ENCODE peak calls at places on chromosomes 16 and 17, in ten cellular contexts. One of them, this sample, is unnamed.
A peak's percentile ranks its signal among the peaks of the same experiment; 100 is the strongest.

GRCh38 chr16:87420401-87421368 is 28.5 kb downstream of the MAP1LC3B start:
- DNase-seq in HCT116: no peak
- DNase-seq in stimulated activated CD8-positive, alpha-beta memory T cell treated with anti-CD3 and anti-CD28 coated beads, Interleukin-4, amount 100 ng/mL, for 24 hours: no peak
- DNase-seq in GOT3: no peak
- DNase-seq in left ventricle myocardium superior: no peak
- DNase-seq in esophagus squamous epithelium: no peak
- DNase-seq in HTR-8/SVneo: no peak
- DNase-seq in CD4-positive, CD25-positive, alpha-beta regulatory T cell: no peak
- DNase-seq in Calu3: peak; percentile 41
- DNase-seq in MCF 10A: no peak
- DNase-seq in this sample: no peak

GRCh38 chr17:66625321-66625767 is 209.6 kb upstream of the CACNG5 start:
- DNase-seq in HCT116: peak; percentile 42
- DNase-seq in stimulated activated CD8-positive, alpha-beta memory T cell treated with anti-CD3 and anti-CD28 coated beads, Interleukin-4, amount 100 ng/mL, for 24 hours: no peak
- DNase-seq in GOT3: no peak
- DNase-seq in left ventricle myocardium superior: no peak
- DNase-seq in esophagus squamous epithelium: no peak
- DNase-seq in HTR-8/SVneo: peak; percentile 74
- DNase-seq in CD4-positive, CD25-positive, alpha-beta regulatory T cell: no peak
- DNase-seq in Calu3: no peak
- DNase-seq in MCF 10A: peak; percentile 33
- DNase-seq in this sample: no peak

GRCh38 chr16:1991588-1992474 is 2.1 kb downstream of the SYNGR3 start:
- DNase-seq in HCT116: peak; percentile 61
- DNase-seq in stimulated activated CD8-positive, alpha-beta memory T cell treated with anti-CD3 and anti-CD28 coated beads, Interleukin-4, amount 100 ng/mL, for 24 hours: peak; percentile 94
- DNase-seq in GOT3: peak; percentile 53
- DNase-seq in left ventricle myocardium superior: peak; percentile 96
- DNase-seq in esophagus squamous epithelium: peak; percentile 82
- DNase-seq in HTR-8/SVneo: no peak
- DNase-seq in CD4-positive, CD25-positive, alpha-beta regulatory T cell: peak; percentile 98
- DNase-seq in Calu3: peak; percentile 84
- DNase-seq in MCF 10A: peak; percentile 79
- DNase-seq in this sample: peak; percentile 83

GRCh38 chr17:6021011-6021400 is 49.2 kb upstream of the WSCD1 start:
- DNase-seq in HCT116: no peak
- DNase-seq in stimulated activated CD8-positive, alpha-beta memory T cell treated with anti-CD3 and anti-CD28 coated beads, Interleukin-4, amount 100 ng/mL, for 24 hours: no peak
- DNase-seq in GOT3: no peak
- DNase-seq in left ventricle myocardium superior: no peak
- DNase-seq in esophagus squamous epithelium: no peak
- DNase-seq in HTR-8/SVneo: no peak
- DNase-seq in CD4-positive, CD25-positive, alpha-beta regulatory T cell: no peak
- DNase-seq in Calu3: no peak
- DNase-seq in MCF 10A: peak; percentile 49
- DNase-seq in this sample: no peak

GRCh38 chr17:79922161-79922569 is 82.9 kb upstream of the CBX4 start:
- DNase-seq in HCT116: no peak
- DNase-seq in stimulated activated CD8-positive, alpha-beta memory T cell treated with anti-CD3 and anti-CD28 coated beads, Interleukin-4, amount 100 ng/mL, for 24 hours: no peak
- DNase-seq in GOT3: no peak
- DNase-seq in left ventricle myocardium superior: no peak
- DNase-seq in esophagus squamous epithelium: no peak
- DNase-seq in HTR-8/SVneo: no peak
- DNase-seq in CD4-positive, CD25-positive, alpha-beta regulatory T cell: no peak
- DNase-seq in Calu3: no peak
- DNase-seq in MCF 10A: no peak
- DNase-seq in this sample: no peak

GRCh38 chr16:55453909-55454308 is 25.1 kb upstream of the MMP2 start:
- DNase-seq in HCT116: no peak
- DNase-seq in stimulated activated CD8-positive, alpha-beta memory T cell treated with anti-CD3 and anti-CD28 coated beads, Interleukin-4, amount 100 ng/mL, for 24 hours: no peak
- DNase-seq in GOT3: no peak
- DNase-seq in left ventricle myocardium superior: no peak
- DNase-seq in esophagus squamous epithelium: no peak
- DNase-seq in HTR-8/SVneo: no peak
- DNase-seq in CD4-positive, CD25-positive, alpha-beta regulatory T cell: no peak
- DNase-seq in Calu3: no peak
- DNase-seq in MCF 10A: no peak
- DNase-seq in this sample: no peak

GRCh38 chr16:89315271-89315670 is 97.8 kb downstream of the ZNF778 start:
- DNase-seq in HCT116: no peak
- DNase-seq in stimulated activated CD8-positive, alpha-beta memory T cell treated with anti-CD3 and anti-CD28 coated beads, Interleukin-4, amount 100 ng/mL, for 24 hours: no peak
- DNase-seq in GOT3: no peak
- DNase-seq in left ventricle myocardium superior: peak; percentile 40
- DNase-seq in esophagus squamous epithelium: no peak
- DNase-seq in HTR-8/SVneo: no peak
- DNase-seq in CD4-positive, CD25-positive, alpha-beta regulatory T cell: no peak
- DNase-seq in Calu3: no peak
- DNase-seq in MCF 10A: no peak
- DNase-seq in this sample: no peak

GRCh38 chr16:30561212-30561816 is 3.1 kb upstream of the ZNF764 start:
- DNase-seq in HCT116: no peak
- DNase-seq in stimulated activated CD8-positive, alpha-beta memory T cell treated with anti-CD3 and anti-CD28 coated beads, Interleukin-4, amount 100 ng/mL, for 24 hours: no peak
- DNase-seq in GOT3: no peak
- DNase-seq in left ventricle myocardium superior: peak; percentile 63
- DNase-seq in esophagus squamous epithelium: no peak
- DNase-seq in HTR-8/SVneo: no peak
- DNase-seq in CD4-positive, CD25-positive, alpha-beta regulatory T cell: no peak
- DNase-seq in Calu3: peak; percentile 59
- DNase-seq in MCF 10A: no peak
- DNase-seq in this sample: no peak

GRCh38 chr17:74759941-74760340 is 11.5 kb downstream of the NHERF1 start:
- DNase-seq in HCT116: no peak
- DNase-seq in stimulated activated CD8-positive, alpha-beta memory T cell treated with anti-CD3 and anti-CD28 coated beads, Interleukin-4, amount 100 ng/mL, for 24 hours: no peak
- DNase-seq in GOT3: no peak
- DNase-seq in left ventricle myocardium superior: peak; percentile 13
- DNase-seq in esophagus squamous epithelium: no peak
- DNase-seq in HTR-8/SVneo: no peak
- DNase-seq in CD4-positive, CD25-positive, alpha-beta regulatory T cell: no peak
- DNase-seq in Calu3: peak; percentile 82
- DNase-seq in MCF 10A: no peak
- DNase-seq in this sample: no peak

GRCh38 chr17:82664701-82665182 is 16.5 kb upstream of the WDR45B start:
- DNase-seq in HCT116: no peak
- DNase-seq in stimulated activated CD8-positive, alpha-beta memory T cell treated with anti-CD3 and anti-CD28 coated beads, Interleukin-4, amount 100 ng/mL, for 24 hours: no peak
- DNase-seq in GOT3: no peak
- DNase-seq in left ventricle myocardium superior: no peak
- DNase-seq in esophagus squamous epithelium: no peak
- DNase-seq in HTR-8/SVneo: no peak
- DNase-seq in CD4-positive, CD25-positive, alpha-beta regulatory T cell: no peak
- DNase-seq in Calu3: no peak
- DNase-seq in MCF 10A: no peak
- DNase-seq in this sample: peak; percentile 83

GRCh38 chr17:17506893-17507464 is 10.8 kb upstream of the RASD1 start:
- DNase-seq in HCT116: no peak
- DNase-seq in stimulated activated CD8-positive, alpha-beta memory T cell treated with anti-CD3 and anti-CD28 coated beads, Interleukin-4, amount 100 ng/mL, for 24 hours: no peak
- DNase-seq in GOT3: no peak
- DNase-seq in left ventricle myocardium superior: peak; percentile 81
- DNase-seq in esophagus squamous epithelium: no peak
- DNase-seq in HTR-8/SVneo: no peak
- DNase-seq in CD4-positive, CD25-positive, alpha-beta regulatory T cell: no peak
- DNase-seq in Calu3: no peak
- DNase-seq in MCF 10A: no peak
- DNase-seq in this sample: peak; percentile 60

GRCh38 chr17:17118399-17118798 is 76.1 kb downstream of the MPRIP start:
- DNase-seq in HCT116: no peak
- DNase-seq in stimulated activated CD8-positive, alpha-beta memory T cell treated with anti-CD3 and anti-CD28 coated beads, Interleukin-4, amount 100 ng/mL, for 24 hours: no peak
- DNase-seq in GOT3: no peak
- DNase-seq in left ventricle myocardium superior: peak; percentile 20
- DNase-seq in esophagus squamous epithelium: no peak
- DNase-seq in HTR-8/SVneo: no peak
- DNase-seq in CD4-positive, CD25-positive, alpha-beta regulatory T cell: no peak
- DNase-seq in Calu3: no peak
- DNase-seq in MCF 10A: no peak
- DNase-seq in this sample: no peak

GRCh38 chr16:74718741-74719610 is 18.3 kb upstream of the MLKL start:
- DNase-seq in HCT116: no peak
- DNase-seq in stimulated activated CD8-positive, alpha-beta memory T cell treated with anti-CD3 and anti-CD28 coated beads, Interleukin-4, amount 100 ng/mL, for 24 hours: no peak
- DNase-seq in GOT3: no peak
- DNase-seq in left ventricle myocardium superior: no peak
- DNase-seq in esophagus squamous epithelium: no peak
- DNase-seq in HTR-8/SVneo: no peak
- DNase-seq in CD4-positive, CD25-positive, alpha-beta regulatory T cell: no peak
- DNase-seq in Calu3: no peak
- DNase-seq in MCF 10A: no peak
- DNase-seq in this sample: no peak

GRCh38 chr16:23270654-23271053 is 31.4 kb upstream of the SCNN1B start:
- DNase-seq in HCT116: no peak
- DNase-seq in stimulated activated CD8-positive, alpha-beta memory T cell treated with anti-CD3 and anti-CD28 coated beads, Interleukin-4, amount 100 ng/mL, for 24 hours: no peak
- DNase-seq in GOT3: no peak
- DNase-seq in left ventricle myocardium superior: no peak
- DNase-seq in esophagus squamous epithelium: no peak
- DNase-seq in HTR-8/SVneo: no peak
- DNase-seq in CD4-positive, CD25-positive, alpha-beta regulatory T cell: no peak
- DNase-seq in Calu3: no peak
- DNase-seq in MCF 10A: no peak
- DNase-seq in this sample: no peak

GRCh38 chr17:1274243-1274608 is 4.0 kb downstream of the BHLHA9 start:
- DNase-seq in HCT116: no peak
- DNase-seq in stimulated activated CD8-positive, alpha-beta memory T cell treated with anti-CD3 and anti-CD28 coated beads, Interleukin-4, amount 100 ng/mL, for 24 hours: no peak
- DNase-seq in GOT3: no peak
- DNase-seq in left ventricle myocardium superior: no peak
- DNase-seq in esophagus squamous epithelium: no peak
- DNase-seq in HTR-8/SVneo: no peak
- DNase-seq in CD4-positive, CD25-positive, alpha-beta regulatory T cell: no peak
- DNase-seq in Calu3: no peak
- DNase-seq in MCF 10A: no peak
- DNase-seq in this sample: no peak

This sample was measured in head of caudate nucleus.